ENCODE peak calls at places on chromosomes 2 and 18, in nine cellular contexts. O is ACHN, G is astrocyte of the hippocampus, P is NCI-H1417, F is epithelial cell of esophagus, Z is fibroblast of lung, Y is NB4, K is neural progenitor cell, A is kidney epithelial cell. D is an unnamed sample.
A peak's percentile ranks its signal among the peaks of the same experiment; 100 is the strongest.

GRCh38 chr2:137928547-137929503 is 35.4 kb upstream of the HNMT start:
- DNase-seq in O (peak; percentile 29), G (peak; percentile 68), P (no peak), F (peak; percentile 59), Z (no peak), Y (no peak), K (no peak), A (peak; percentile 23), D (no peak)

GRCh38 chr2:173087214-173087581 is 11.6 kb downstream of the MAP3K20 start:
- DNase-seq in O (peak; percentile 16), G (no peak), P (no peak), F (no peak), Z (peak; percentile 58), Y (no peak), K (no peak), A (no peak), D (no peak)

GRCh38 chr18:56035546-56035945 is 447.6 kb upstream of the TCF4 start:
- DNase-seq in O (no peak), G (no peak), P (no peak), F (no peak), Z (no peak), Y (no peak), K (no peak), A (no peak), D (no peak)

GRCh38 chr2:15620340-15620739 is 28.7 kb downstream of the DDX1 start:
- DNase-seq in O (no peak), G (no peak), P (no peak), F (no peak), Z (no peak), Y (no peak), K (no peak), A (no peak), D (no peak)

GRCh38 chr2:237478095-237478494 is 9.0 kb upstream of the MLPH start:
- DNase-seq in O (no peak), G (no peak), P (no peak), F (no peak), Z (no peak), Y (no peak), K (no peak), A (no peak), D (no peak)

GRCh38 chr2:1743396-1744150 is 742 bp downstream of the PXDN start:
- DNase-seq in O (peak; percentile 46), G (peak; percentile 82), P (peak; percentile 79), F (peak; percentile 39), Z (peak; percentile 74), Y (peak; percentile 66), K (peak; percentile 83), A (no peak), D (peak; percentile 69)

GRCh38 chr2:17076535-17076934 is 410.9 kb upstream of the CYRIA start:
- DNase-seq in O (no peak), G (no peak), P (no peak), F (no peak), Z (no peak), Y (no peak), K (no peak), A (no peak), D (no peak)

GRCh38 chr2:171712051-171712450 is 24.8 kb downstream of the DYNC1I2 start:
- DNase-seq in O (peak; percentile 42), G (peak; percentile 39), P (no peak), F (peak; percentile 29), Z (peak; percentile 74), Y (peak; percentile 73), K (no peak), A (no peak), D (no peak)

GRCh38 chr2:68880213-68880612 is 9.0 kb upstream of the BMP10 start:
- DNase-seq in O (no peak), G (no peak), P (no peak), F (no peak), Z (no peak), Y (no peak), K (no peak), A (no peak), D (no peak)

GRCh38 chr2:160221391-160222276 is 21.6 kb upstream of the ITGB6 start:
- DNase-seq in O (peak; percentile 48), G (peak; percentile 81), P (no peak), F (peak; percentile 89), Z (peak; percentile 80), Y (no peak), K (no peak), A (no peak), D (no peak)

GRCh38 chr2:113148606-113149552 is 21.5 kb downstream of the IL1RN start:
- DNase-seq in O (no peak), G (no peak), P (no peak), F (peak; percentile 53), Z (no peak), Y (no peak), K (no peak), A (no peak), D (no peak)

GRCh38 chr2:84556190-84556589 is 39.9 kb downstream of the DNAH6 start:
- DNase-seq in O (no peak), G (no peak), P (no peak), F (peak; percentile 6), Z (no peak), Y (no peak), K (no peak), A (no peak), D (no peak)

GRCh38 chr2:233141888-233142287 is 81.7 kb downstream of the INPP5D start:
- DNase-seq in O (no peak), G (no peak), P (no peak), F (no peak), Z (no peak), Y (no peak), K (no peak), A (no peak), D (no peak)

GRCh38 chr2:105515581-105516415 is 116.9 kb upstream of the FHL2 start:
- DNase-seq in O (no peak), G (peak; percentile 66), P (no peak), F (peak; percentile 39), Z (no peak), Y (no peak), K (no peak), A (no peak), D (no peak)

D was measured in sciatic nerve.